ENCODE peak calls at places on chromosomes 5 and 9, in four cellular contexts. Q is astrocyte of the spinal cord, V is heart left ventricle, S is upper lobe of right lung. Z is an unnamed sample.

GRCh38 chr5:20230010-20230409 is 242.0 kb upstream of the CDH18 start:
- DNase-seq in V (no peak), S (no peak), Q (no peak), Z (no peak)

GRCh38 chr5:39948867-39949468 is 524.2 kb upstream of the DAB2 start:
- DNase-seq in S (no peak), V (peak), Q (peak), Z (peak)

GRCh38 chr5:2901511-2901910 is 150.0 kb upstream of the IRX2 start:
- DNase-seq in Q (no peak), V (no peak), S (no peak), Z (no peak)

GRCh38 chr9:37300620-37301368 is 121.7 kb upstream of the GRHPR start:
- DNase-seq in V (no peak), S (no peak), Q (peak), Z (no peak)

GRCh38 chr5:6745706-6746217 is 32.5 kb downstream of the TENT4A start:
- DNase-seq in Q (peak), S (no peak), V (no peak), Z (no peak)

GRCh38 chr5:168047669-168048111 is 243.8 kb upstream of the WWC1 start:
- DNase-seq in Q (peak), S (no peak), V (peak), Z (no peak)

GRCh38 chr9:97557606-97558095 is 56.2 kb downstream of the TMOD1 start:
- DNase-seq in S (peak), V (peak), Q (no peak), Z (no peak)

GRCh38 chr5:67215592-67216471 is 19.2 kb upstream of the CD180 start:
- DNase-seq in Q (no peak), V (peak), S (peak), Z (peak)

GRCh38 chr5:142717582-142718215 is 31.8 kb upstream of the FGF1 start:
- DNase-seq in S (no peak), Q (peak), V (no peak), Z (no peak)

GRCh38 chr9:127903557-127904475 is 4.4 kb upstream of the ST6GALNAC6 start:
- DNase-seq in V (peak), Q (no peak), S (peak), Z (peak)

GRCh38 chr5:81579525-81579924 is 171.4 kb downstream of the SSBP2 start:
- DNase-seq in V (no peak), S (no peak), Q (no peak), Z (no peak)

GRCh38 chr9:122209451-122209850 is 19.3 kb downstream of the LHX6 start:
- DNase-seq in S (peak), V (no peak), Q (no peak), Z (no peak)

GRCh38 chr5:39759696-39760095 is 334.9 kb upstream of the DAB2 start:
- DNase-seq in V (no peak), S (no peak), Q (peak), Z (no peak)

GRCh38 chr5:148827723-148828122 is 1.3 kb downstream of the ADRB2 start:
- DNase-seq in V (peak), Q (peak), S (no peak), Z (no peak)

GRCh38 chr5:133831506-133832224 is 136.8 kb downstream of the C5orf15 start:
- DNase-seq in V (no peak), Q (peak), S (no peak), Z (no peak)

GRCh38 chr9:109903515-109904138 is 123.6 kb downstream of the PALM2AKAP2 start:
- DNase-seq in Q (peak), V (peak), S (no peak), Z (no peak)

GRCh38 chr5:172498431-172499129 is 44.3 kb upstream of the SH3PXD2B start:
- DNase-seq in V (peak), S (peak), Q (no peak), Z (no peak)

GRCh38 chr9:93288891-93289883 is 105.2 kb downstream of the WNK2 start:
- DNase-seq in S (peak), V (no peak), Q (no peak), Z (no peak)

GRCh38 chr5:140420226-140420570 is 18.6 kb downstream of the ANKHD1 start:
- DNase-seq in V (no peak), Q (no peak), S (no peak), Z (no peak)

GRCh38 chr5:133785182-133785581 is 172.8 kb upstream of the FSTL4 start:
- DNase-seq in S (no peak), V (no peak), Q (no peak), Z (no peak)

GRCh38 chr9:133114451-133114885 is 6.6 kb downstream of the RALGDS start:
- DNase-seq in S (peak), Q (no peak), V (peak), Z (no peak)

DNA sequence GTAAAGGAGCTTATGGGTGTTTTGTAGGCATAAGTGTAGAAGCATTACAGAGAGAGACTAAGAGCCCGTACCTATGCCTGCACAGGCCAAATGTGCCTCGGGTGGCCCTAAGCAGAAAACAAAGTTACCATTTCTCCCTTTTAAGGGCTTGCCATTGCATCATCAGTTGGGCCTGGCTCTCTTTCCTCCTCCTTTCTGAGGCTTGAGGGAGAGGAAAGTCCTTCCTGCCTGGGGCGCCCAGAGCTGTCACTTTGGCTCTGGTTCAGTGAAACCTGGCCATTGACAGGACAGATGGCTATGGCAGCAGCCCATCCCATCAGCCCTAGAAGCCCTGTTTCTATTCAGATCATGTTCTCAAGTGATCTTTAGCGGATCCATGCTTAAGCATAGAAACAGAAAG is 293.3 kb downstream of the YTHDC2 start:
- DNase-seq in S (no peak), Q (peak), V (peak), Z (no peak)
- H3K4me3 ChIP-seq in S (no peak), Q (no peak), V (no peak), Z (no peak)

DNA sequence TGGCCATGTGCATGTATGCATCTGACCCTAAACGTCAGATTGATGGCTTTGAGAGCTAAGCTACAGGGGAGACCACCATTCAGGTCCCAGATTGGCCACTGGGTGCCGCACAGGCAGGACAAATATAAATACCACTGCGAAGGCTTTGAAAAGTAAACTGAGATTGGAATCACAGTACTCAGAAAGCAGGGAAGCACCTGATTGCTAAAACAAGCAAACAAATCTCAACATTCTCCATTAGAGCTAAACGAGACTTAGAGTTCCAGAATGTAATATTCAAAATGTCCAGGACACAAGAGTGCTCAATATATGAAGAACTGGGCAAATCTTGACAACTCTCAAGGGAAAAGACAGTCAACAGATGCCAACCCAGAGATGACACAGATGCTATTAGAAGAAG is 61.0 kb upstream of the GFPT2 start:
- DNase-seq in V (no peak), Q (no peak), S (no peak), Z (no peak)
- TF ChIP-seq CTCF in V (no peak), Q (no peak), S (no peak), Z (no peak)

GRCh38 chr5:151465476-151465875 is 18.1 kb downstream of the SLC36A1 start:
- DNase-seq in V (no peak), Q (no peak), S (no peak), Z (no peak)
- H3K4me3 ChIP-seq in V (no peak), Q (no peak), S (no peak), Z (no peak)

GRCh38 chr9:120787906-120788305 is 5.3 kb downstream of the FBXW2 start:
- DNase-seq in S (no peak), Q (no peak), V (no peak), Z (no peak)
- TF ChIP-seq CTCF in S (no peak), Q (no peak), V (no peak), Z (no peak)

GRCh38 chr9:17531642-17532254 is 47.1 kb upstream of the SH3GL2 start:
- DNase-seq in V (no peak), Q (peak), S (no peak), Z (peak)
- H3K4me3 ChIP-seq in V (no peak), Q (no peak), S (no peak), Z (no peak)

GRCh38 chr5:36494028-36494427 is 112.4 kb upstream of the SLC1A3 start:
- DNase-seq in V (no peak), S (no peak), Q (no peak), Z (no peak)

GRCh38 chr5:36491860-36492259 is 114.5 kb upstream of the SLC1A3 start:
- DNase-seq in S (no peak), V (peak), Q (no peak), Z (no peak)

GRCh38 chr5:36494756-36495637 is 111.4 kb upstream of the SLC1A3 start:
- DNase-seq in Q (peak), V (peak), S (no peak), Z (no peak)

GRCh38 chr5:36495638-36496010 is 110.8 kb upstream of the SLC1A3 start:
- DNase-seq in S (no peak), Q (peak), V (no peak), Z (no peak)

DNA sequence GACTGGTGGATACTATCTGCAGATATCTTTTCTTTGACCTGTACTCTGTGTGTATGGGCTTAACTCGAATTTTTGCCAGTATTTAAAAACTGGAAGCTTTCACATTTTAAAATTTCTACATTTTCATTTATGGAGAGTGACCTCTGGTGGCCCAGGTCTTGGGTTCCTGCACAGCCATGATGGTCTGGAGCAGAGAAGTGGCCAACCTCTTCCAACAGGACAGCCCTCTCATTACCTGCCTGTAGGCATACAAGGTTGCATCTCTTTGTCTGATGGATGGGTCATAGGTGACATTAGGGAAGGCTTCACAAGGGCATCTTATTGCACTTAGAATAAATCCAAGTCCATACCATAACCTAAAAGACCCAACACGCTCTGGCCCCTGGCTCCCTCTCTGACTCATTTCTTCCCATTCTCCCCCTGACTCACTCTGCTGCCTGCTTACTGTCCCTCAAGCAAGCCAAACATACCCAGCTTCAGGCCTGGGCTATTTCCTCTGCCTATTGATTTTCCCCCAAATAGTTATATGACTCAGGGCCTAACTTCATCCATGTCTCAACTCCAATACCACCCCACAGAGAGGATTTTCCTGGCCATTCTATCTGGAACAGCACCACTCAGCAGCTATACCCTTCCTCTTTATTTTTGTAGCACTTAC is 113.3 kb upstream of the SLC1A3 start:
- DNase-seq in V (no peak), Q (peak), S (no peak), Z (no peak)
- TF ChIP-seq CTCF in V (no peak), Q (peak), S (no peak), Z (no peak)

DNA sequence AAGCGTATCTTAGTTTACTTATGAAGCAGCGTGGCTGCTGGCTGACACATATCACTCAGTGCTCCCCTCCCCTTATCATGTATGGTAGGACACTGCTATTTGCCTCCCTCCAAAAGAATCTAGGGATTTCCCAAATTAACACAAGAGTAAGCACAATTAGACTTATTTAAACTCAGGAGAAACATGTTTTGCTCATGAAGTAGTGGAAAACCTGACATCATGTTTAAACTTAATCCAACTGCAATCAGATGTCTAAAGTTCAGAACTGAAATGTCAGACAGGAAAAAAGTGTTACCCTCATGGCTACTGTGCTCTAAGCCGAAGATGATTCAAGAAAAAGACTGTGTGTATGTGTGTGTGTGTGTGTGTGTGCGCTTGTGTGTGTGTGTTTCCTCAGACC is 324.1 kb upstream of the TNC start:
- DNase-seq in V (no peak), S (no peak), Q (no peak), Z (no peak)
- H3K4me3 ChIP-seq in V (no peak), S (no peak), Q (no peak), Z (no peak)

Z was measured in GM12864.